ENCODE peak calls at places on chromosomes 2 and 18, in four cellular contexts. B is OCI-LY7, Z is GM23338, N is IMR-90. T is an unnamed sample.

GRCh38 chr2:178523596-178524134 is 43.4 kb downstream of the PLEKHA3 start:
- DNase-seq in B (no peak), Z (peak; percentile 15), N (peak; percentile 7), T (no peak)

GRCh38 chr2:8514748-8515389 is 167.0 kb upstream of the ID2 start:
- DNase-seq in B (peak; percentile 78), Z (no peak), N (no peak), T (peak; percentile 87)

GRCh38 chr2:233349005-233349998 is 5.0 kb upstream of the DGKD start:
- DNase-seq in B (peak; percentile 91), Z (no peak), N (peak; percentile 19), T (no peak)

GRCh38 chr2:213238753-213239591 is 45.3 kb upstream of the SPAG16 start:
- DNase-seq in B (no peak), Z (no peak), N (peak; percentile 86), T (no peak)

GRCh38 chr2:138213624-138214023 is 249.4 kb downstream of the HNMT start:
- DNase-seq in B (no peak), Z (no peak), N (no peak), T (no peak)

GRCh38 chr2:189369566-189369965 is 71.7 kb upstream of the WDR75 start:
- DNase-seq in B (no peak), Z (no peak), N (peak; percentile 72), T (no peak)

GRCh38 chr2:37226863-37227262 is 4.5 kb downstream of the CEBPZ start:
- DNase-seq in B (no peak), Z (peak; percentile 36), N (no peak), T (no peak)

GRCh38 chr2:174333017-174333501 is 1.7 kb upstream of the SP9 start:
- DNase-seq in B (no peak), Z (no peak), N (no peak), T (no peak)

GRCh38 chr2:51424418-51424817 is 392.5 kb upstream of the NRXN1 start:
- DNase-seq in B (no peak), Z (peak; percentile 29), N (no peak), T (no peak)

GRCh38 chr2:241373449-241373848 is 17.4 kb downstream of the FARP2 start:
- DNase-seq in B (peak; percentile 48), Z (no peak), N (no peak), T (no peak)

GRCh38 chr2:106280224-106280623 is 86.1 kb upstream of the UXS1 start:
- DNase-seq in B (no peak), Z (no peak), N (no peak), T (no peak)

GRCh38 chr2:238286551-238286950 is 1.9 kb downstream of the PER2 start:
- DNase-seq in B (no peak), Z (no peak), N (peak; percentile 86), T (peak; percentile 21)

GRCh38 chr2:150041721-150042450 is 445.6 kb downstream of the RND3 start:
- DNase-seq in B (no peak), Z (no peak), N (peak; percentile 86), T (no peak)

GRCh38 chr2:89818873-89819272 is 1127.4 kb downstream of the RPIA start:
- DNase-seq in B (no peak), Z (no peak), N (no peak), T (no peak)

GRCh38 chr2:239215136-239215925 is 185.5 kb downstream of the HDAC4 start:
- DNase-seq in B (no peak), Z (no peak), N (no peak), T (no peak)

GRCh38 chr2:211086049-211086448 is 529.6 kb downstream of the CPS1 start:
- DNase-seq in B (no peak), Z (peak; percentile 23), N (no peak), T (no peak)

GRCh38 chr2:154189963-154190362 is 318.2 kb downstream of the GALNT13 start:
- DNase-seq in B (no peak), Z (no peak), N (no peak), T (no peak)

GRCh38 chr2:119106301-119106897 is 52.2 kb downstream of the C1QL2 start:
- DNase-seq in B (peak; percentile 37), Z (peak; percentile 83), N (peak; percentile 33), T (peak; percentile 43)

GRCh38 chr18:62165583-62165982 is 21.3 kb downstream of the PIGN start:
- DNase-seq in B (no peak), Z (no peak), N (no peak), T (no peak)

GRCh38 chr18:62170857-62171256 is 16.0 kb downstream of the PIGN start:
- DNase-seq in B (no peak), Z (no peak), N (no peak), T (no peak)

GRCh38 chr18:62164296-62164695 is 22.6 kb downstream of the PIGN start:
- DNase-seq in B (no peak), Z (no peak), N (no peak), T (no peak)

DNA sequence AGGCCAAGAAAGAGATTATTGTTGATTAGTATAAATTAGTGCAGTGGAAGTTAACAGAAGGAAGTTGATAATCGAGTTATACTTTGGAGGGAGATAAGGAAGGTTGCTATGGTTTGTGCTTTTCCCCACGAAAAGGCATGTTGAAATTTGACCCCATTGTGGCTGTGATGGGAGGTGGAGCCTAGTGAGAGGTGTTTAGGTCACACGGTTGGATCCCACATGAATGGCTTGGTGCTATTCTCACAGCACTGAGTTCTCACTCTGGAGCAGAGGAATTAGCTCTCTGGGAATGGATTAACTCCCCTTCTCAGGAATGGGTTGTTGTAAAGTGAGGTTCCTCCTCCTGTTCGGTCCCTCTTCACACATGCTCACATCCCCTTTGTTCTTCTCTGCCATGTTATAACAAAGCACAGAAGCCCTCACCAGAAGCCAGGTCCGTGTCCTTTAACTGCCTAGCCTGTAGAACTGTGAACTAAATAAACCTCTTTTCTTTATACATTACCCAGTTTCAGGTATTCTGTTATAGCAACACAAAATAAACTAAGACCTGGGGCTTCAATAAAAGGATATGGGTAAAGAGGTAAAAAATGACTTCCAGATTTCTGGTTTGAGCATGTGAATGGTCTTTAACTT is 21.9 kb downstream of the PIGN start:
- DNase-seq in B (no peak), Z (peak; percentile 59), N (no peak), T (no peak)
- TF ChIP-seq CTCF in B (no peak), Z (no peak), N (no peak), T (no peak)

GRCh38 chr2:170155723-170156253 is 22.2 kb upstream of the MYO3B start:
- DNase-seq in B (no peak), Z (no peak), N (no peak), T (no peak)
- TF ChIP-seq CTCF in B (no peak), Z (no peak), N (no peak), T (no peak)

GRCh38 chr18:36186461-36187137 is 698 bp upstream of the MOCOS start:
- DNase-seq in B (no peak), Z (peak; percentile 73), N (no peak), T (peak; percentile 40)
- TF ChIP-seq CTCF in B (no peak), Z (no peak), N (no peak), T (no peak)

DNA sequence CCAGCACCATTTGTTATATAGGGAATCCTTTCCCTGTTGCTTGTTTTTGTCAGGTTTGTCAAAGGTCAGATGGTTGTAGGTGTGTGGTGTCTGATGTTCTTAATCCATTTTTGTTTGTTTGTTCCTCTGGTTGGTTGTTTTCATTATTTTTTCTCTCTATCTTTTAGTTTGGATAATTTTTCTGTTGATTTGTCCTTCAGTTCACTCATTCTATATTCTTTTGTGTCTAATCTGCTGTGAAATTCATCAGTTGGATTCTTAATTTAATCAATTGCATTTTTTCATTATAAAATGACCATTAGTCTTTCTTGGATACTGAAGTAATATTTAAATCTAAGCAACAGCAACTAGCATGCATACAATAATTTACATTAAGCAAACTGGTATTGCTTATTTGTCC is 206.7 kb upstream of the TRIB2 start:
- DNase-seq in B (no peak), Z (no peak), N (no peak), T (no peak)
- TF ChIP-seq CTCF in B (no peak), Z (no peak), N (no peak), T (no peak)

GRCh38 chr2:240297553-240298315 is 137.7 kb upstream of the GPC1 start:
- DNase-seq in B (no peak), Z (no peak), N (no peak), T (no peak)

GRCh38 chr2:240300261-240300821 is 135.1 kb upstream of the GPC1 start:
- DNase-seq in B (no peak), Z (no peak), N (no peak), T (no peak)

GRCh38 chr2:240299710-240300068 is 135.8 kb upstream of the GPC1 start:
- DNase-seq in B (no peak), Z (no peak), N (no peak), T (no peak)

GRCh38 chr2:240298316-240298790 is 137.1 kb upstream of the GPC1 start:
- DNase-seq in B (no peak), Z (no peak), N (no peak), T (no peak)

GRCh38 chr2:240298803-240299709 is 136.4 kb upstream of the GPC1 start:
- DNase-seq in B (no peak), Z (no peak), N (no peak), T (no peak)
- TF ChIP-seq CTCF in B (peak; percentile 20), Z (no peak), N (peak; percentile 15), T (no peak)

GRCh38 chr2:231672617-231673347 is 35.5 kb upstream of the PTMA start:
- DNase-seq in B (peak; percentile 99), Z (peak; percentile 93), N (peak; percentile 32), T (peak; percentile 61)

GRCh38 chr2:231671617-231672350 is 36.5 kb upstream of the PTMA start:
- DNase-seq in B (peak; percentile 95), Z (no peak), N (no peak), T (no peak)

GRCh38 chr2:231668981-231669380 is 39.3 kb upstream of the PTMA start:
- DNase-seq in B (no peak), Z (no peak), N (no peak), T (no peak)

GRCh38 chr2:231673348-231673770 is 35.0 kb upstream of the PTMA start:
- DNase-seq in B (peak; percentile 54), Z (peak; percentile 98), N (peak; percentile 28), T (no peak)

GRCh38 chr2:231670892-231671616 is 37.3 kb upstream of the PTMA start:
- DNase-seq in B (peak; percentile 72), Z (peak; percentile 67), N (no peak), T (no peak)
- TF ChIP-seq CTCF in B (no peak), Z (no peak), N (peak; percentile 29), T (peak; percentile 14)

GRCh38 chr2:96881349-96882195 is 11.7 kb upstream of the SEMA4C start:
- DNase-seq in B (no peak), Z (peak; percentile 69), N (no peak), T (no peak)
- TF ChIP-seq CTCF in B (no peak), Z (no peak), N (no peak), T (no peak)

GRCh38 chr2:200453853-200454524 is 55.9 kb downstream of the KCTD18 start:
- DNase-seq in B (no peak), Z (peak; percentile 24), N (no peak), T (no peak)
- TF ChIP-seq CTCF in B (no peak), Z (no peak), N (peak; percentile 1), T (no peak)